ENCODE peak calls at places on chromosomes 4 and X, in eight cellular contexts. One of them, this sample, is unnamed.

GRCh38 chrX:72371405-72371804 is 65.7 kb upstream of the CITED1 start:
- DNase-seq in lung microvascular endothelial cell: no peak
- DNase-seq in posterior cingulate gyrus: no peak
- DNase-seq in cardiac septum: no peak
- DNase-seq in cerebellum: no peak
- DNase-seq in colonic mucosa: no peak
- DNase-seq in progenitor cell of endocrine pancreas: no peak
- DNase-seq in hippocampal formation: no peak
- DNase-seq in this sample: no peak

GRCh38 chr4:41878991-41879491 is 56.2 kb upstream of the TMEM33 start:
- DNase-seq in hippocampal formation: no peak
- DNase-seq in cardiac septum: no peak
- DNase-seq in colonic mucosa: no peak
- DNase-seq in lung microvascular endothelial cell: no peak
- DNase-seq in posterior cingulate gyrus: no peak
- DNase-seq in progenitor cell of endocrine pancreas: no peak
- DNase-seq in cerebellum: no peak
- DNase-seq in this sample: no peak

GRCh38 chrX:135975421-135975820 is 1.6 kb upstream of the MMGT1 start:
- DNase-seq in lung microvascular endothelial cell: no peak
- DNase-seq in progenitor cell of endocrine pancreas: no peak
- DNase-seq in cardiac septum: no peak
- DNase-seq in colonic mucosa: no peak
- DNase-seq in cerebellum: no peak
- DNase-seq in hippocampal formation: no peak
- DNase-seq in posterior cingulate gyrus: no peak
- DNase-seq in this sample: no peak

GRCh38 chr4:8400641-8401325 is 39.7 kb downstream of the ACOX3 start:
- DNase-seq in cerebellum: no peak
- DNase-seq in colonic mucosa: no peak
- DNase-seq in hippocampal formation: no peak
- DNase-seq in posterior cingulate gyrus: no peak
- DNase-seq in cardiac septum: no peak
- DNase-seq in lung microvascular endothelial cell: no peak
- DNase-seq in progenitor cell of endocrine pancreas: no peak
- DNase-seq in this sample: no peak

GRCh38 chr4:70197842-70198241 is 2.3 kb downstream of the ODAM start:
- DNase-seq in progenitor cell of endocrine pancreas: no peak
- DNase-seq in posterior cingulate gyrus: no peak
- DNase-seq in lung microvascular endothelial cell: no peak
- DNase-seq in cardiac septum: no peak
- DNase-seq in hippocampal formation: no peak
- DNase-seq in colonic mucosa: peak
- DNase-seq in cerebellum: no peak
- DNase-seq in this sample: no peak

GRCh38 chr4:132396636-132397035 is 752.5 kb upstream of the PCDH10 start:
- DNase-seq in lung microvascular endothelial cell: no peak
- DNase-seq in posterior cingulate gyrus: no peak
- DNase-seq in cardiac septum: no peak
- DNase-seq in progenitor cell of endocrine pancreas: no peak
- DNase-seq in hippocampal formation: no peak
- DNase-seq in colonic mucosa: no peak
- DNase-seq in cerebellum: no peak
- DNase-seq in this sample: no peak

GRCh38 chrX:4710618-4711433 is 997.4 kb upstream of the PRKX start:
- DNase-seq in posterior cingulate gyrus: no peak
- DNase-seq in progenitor cell of endocrine pancreas: no peak
- DNase-seq in colonic mucosa: no peak
- DNase-seq in lung microvascular endothelial cell: peak
- DNase-seq in cerebellum: no peak
- DNase-seq in hippocampal formation: no peak
- DNase-seq in cardiac septum: no peak
- DNase-seq in this sample: no peak

GRCh38 chr4:184097240-184097619 is 120.4 kb downstream of the ENPP6 start:
- DNase-seq in posterior cingulate gyrus: peak
- DNase-seq in cerebellum: peak
- DNase-seq in hippocampal formation: no peak
- DNase-seq in colonic mucosa: peak
- DNase-seq in progenitor cell of endocrine pancreas: no peak
- DNase-seq in cardiac septum: peak
- DNase-seq in lung microvascular endothelial cell: no peak
- DNase-seq in this sample: peak

GRCh38 chr4:141486375-141486997 is 149.9 kb upstream of the IL15 start:
- DNase-seq in colonic mucosa: no peak
- DNase-seq in hippocampal formation: no peak
- DNase-seq in progenitor cell of endocrine pancreas: no peak
- DNase-seq in cerebellum: no peak
- DNase-seq in posterior cingulate gyrus: no peak
- DNase-seq in lung microvascular endothelial cell: peak
- DNase-seq in cardiac septum: no peak
- DNase-seq in this sample: no peak

GRCh38 chrX:49879656-49880277 is 483 bp downstream of the USP27X start:
- DNase-seq in hippocampal formation: no peak
- DNase-seq in progenitor cell of endocrine pancreas: no peak
- DNase-seq in cardiac septum: no peak
- DNase-seq in colonic mucosa: no peak
- DNase-seq in lung microvascular endothelial cell: peak
- DNase-seq in posterior cingulate gyrus: no peak
- DNase-seq in cerebellum: no peak
- DNase-seq in this sample: no peak

GRCh38 chr4:139794158-139794954 is 128.7 kb downstream of the MGST2 start:
- DNase-seq in progenitor cell of endocrine pancreas: no peak
- DNase-seq in cerebellum: no peak
- DNase-seq in hippocampal formation: no peak
- DNase-seq in cardiac septum: no peak
- DNase-seq in colonic mucosa: no peak
- DNase-seq in lung microvascular endothelial cell: no peak
- DNase-seq in posterior cingulate gyrus: no peak
- DNase-seq in this sample: no peak

GRCh38 chrX:150548684-150549083 is 19.7 kb upstream of the MTM1 start:
- DNase-seq in lung microvascular endothelial cell: no peak
- DNase-seq in cerebellum: no peak
- DNase-seq in cardiac septum: no peak
- DNase-seq in colonic mucosa: no peak
- DNase-seq in hippocampal formation: no peak
- DNase-seq in progenitor cell of endocrine pancreas: no peak
- DNase-seq in posterior cingulate gyrus: no peak
- DNase-seq in this sample: no peak

GRCh38 chr4:133929540-133929939 is 272.0 kb downstream of the PABPC4L start:
- DNase-seq in colonic mucosa: no peak
- DNase-seq in cerebellum: no peak
- DNase-seq in posterior cingulate gyrus: no peak
- DNase-seq in hippocampal formation: no peak
- DNase-seq in progenitor cell of endocrine pancreas: no peak
- DNase-seq in cardiac septum: no peak
- DNase-seq in lung microvascular endothelial cell: no peak
- DNase-seq in this sample: no peak

GRCh38 chr4:7052923-7053715 is 9.9 kb downstream of the TADA2B start:
- DNase-seq in cerebellum: no peak
- DNase-seq in cardiac septum: peak
- DNase-seq in lung microvascular endothelial cell: peak
- DNase-seq in colonic mucosa: no peak
- DNase-seq in progenitor cell of endocrine pancreas: no peak
- DNase-seq in hippocampal formation: no peak
- DNase-seq in posterior cingulate gyrus: no peak
- DNase-seq in this sample: no peak

GRCh38 chr4:176436500-176436973 is 116.8 kb downstream of the SPCS3 start:
- DNase-seq in lung microvascular endothelial cell: peak
- DNase-seq in colonic mucosa: no peak
- DNase-seq in posterior cingulate gyrus: no peak
- DNase-seq in cerebellum: no peak
- DNase-seq in cardiac septum: no peak
- DNase-seq in progenitor cell of endocrine pancreas: no peak
- DNase-seq in hippocampal formation: no peak
- DNase-seq in this sample: no peak

GRCh38 chr4:176193898-176194297 is 1.5 kb downstream of the SPATA4 start:
- DNase-seq in cardiac septum: no peak
- DNase-seq in hippocampal formation: no peak
- DNase-seq in lung microvascular endothelial cell: peak
- DNase-seq in cerebellum: no peak
- DNase-seq in colonic mucosa: no peak
- DNase-seq in progenitor cell of endocrine pancreas: no peak
- DNase-seq in posterior cingulate gyrus: no peak
- DNase-seq in this sample: no peak

GRCh38 chrX:105228602-105229001 is 8.1 kb upstream of the TEX13A start:
- DNase-seq in hippocampal formation: no peak
- DNase-seq in colonic mucosa: no peak
- DNase-seq in posterior cingulate gyrus: no peak
- DNase-seq in cardiac septum: no peak
- DNase-seq in progenitor cell of endocrine pancreas: no peak
- DNase-seq in cerebellum: no peak
- DNase-seq in lung microvascular endothelial cell: no peak
- DNase-seq in this sample: no peak

GRCh38 chrX:149487292-149487691 is 17.8 kb downstream of the IDS start:
- DNase-seq in colonic mucosa: no peak
- DNase-seq in cardiac septum: no peak
- DNase-seq in cerebellum: no peak
- DNase-seq in progenitor cell of endocrine pancreas: no peak
- DNase-seq in lung microvascular endothelial cell: no peak
- DNase-seq in hippocampal formation: no peak
- DNase-seq in posterior cingulate gyrus: no peak
- DNase-seq in this sample: no peak

GRCh38 chr4:145756244-145756643 is 76.3 kb downstream of the C4orf51 start:
- DNase-seq in posterior cingulate gyrus: no peak
- DNase-seq in lung microvascular endothelial cell: no peak
- DNase-seq in hippocampal formation: no peak
- DNase-seq in colonic mucosa: no peak
- DNase-seq in cerebellum: no peak
- DNase-seq in progenitor cell of endocrine pancreas: no peak
- DNase-seq in cardiac septum: no peak
- DNase-seq in this sample: no peak

GRCh38 chrX:118383120-118383519 is 37.2 kb downstream of the WDR44 start:
- DNase-seq in cardiac septum: no peak
- DNase-seq in colonic mucosa: no peak
- DNase-seq in hippocampal formation: no peak
- DNase-seq in posterior cingulate gyrus: no peak
- DNase-seq in lung microvascular endothelial cell: no peak
- DNase-seq in progenitor cell of endocrine pancreas: no peak
- DNase-seq in cerebellum: no peak
- DNase-seq in this sample: no peak

GRCh38 chrX:1612641-1613286 is 2.1 kb upstream of the ASMT start:
- DNase-seq in cardiac septum: no peak
- DNase-seq in posterior cingulate gyrus: no peak
- DNase-seq in hippocampal formation: no peak
- DNase-seq in cerebellum: no peak
- DNase-seq in colonic mucosa: no peak
- DNase-seq in progenitor cell of endocrine pancreas: no peak
- DNase-seq in lung microvascular endothelial cell: no peak
- DNase-seq in this sample: no peak

GRCh38 chr4:8756816-8757215 is 114.8 kb downstream of the HMX1 start:
- DNase-seq in lung microvascular endothelial cell: no peak
- DNase-seq in cerebellum: no peak
- DNase-seq in progenitor cell of endocrine pancreas: no peak
- DNase-seq in posterior cingulate gyrus: no peak
- DNase-seq in cardiac septum: peak
- DNase-seq in colonic mucosa: no peak
- DNase-seq in hippocampal formation: no peak
- DNase-seq in this sample: peak

GRCh38 chr4:61223385-61223784 is 23.3 kb downstream of the ADGRL3 start:
- DNase-seq in progenitor cell of endocrine pancreas: no peak
- DNase-seq in cardiac septum: no peak
- DNase-seq in cerebellum: no peak
- DNase-seq in lung microvascular endothelial cell: no peak
- DNase-seq in hippocampal formation: no peak
- DNase-seq in colonic mucosa: no peak
- DNase-seq in posterior cingulate gyrus: no peak
- DNase-seq in this sample: no peak

GRCh38 chr4:79445371-79445781 is 37.3 kb upstream of the GK2 start:
- DNase-seq in cardiac septum: no peak
- DNase-seq in lung microvascular endothelial cell: no peak
- DNase-seq in cerebellum: no peak
- DNase-seq in colonic mucosa: no peak
- DNase-seq in progenitor cell of endocrine pancreas: no peak
- DNase-seq in hippocampal formation: no peak
- DNase-seq in posterior cingulate gyrus: no peak
- DNase-seq in this sample: no peak

GRCh38 chrX:129723511-129723910 is 15.3 kb upstream of the XPNPEP2 start:
- DNase-seq in colonic mucosa: no peak
- DNase-seq in cardiac septum: no peak
- DNase-seq in cerebellum: no peak
- DNase-seq in lung microvascular endothelial cell: peak
- DNase-seq in hippocampal formation: no peak
- DNase-seq in posterior cingulate gyrus: no peak
- DNase-seq in progenitor cell of endocrine pancreas: no peak
- DNase-seq in this sample: no peak

GRCh38 chrX:136597356-136597755 is 50.6 kb upstream of the CD40LG start:
- DNase-seq in lung microvascular endothelial cell: no peak
- DNase-seq in cardiac septum: no peak
- DNase-seq in colonic mucosa: no peak
- DNase-seq in posterior cingulate gyrus: no peak
- DNase-seq in progenitor cell of endocrine pancreas: no peak
- DNase-seq in hippocampal formation: no peak
- DNase-seq in cerebellum: no peak
- DNase-seq in this sample: no peak

GRCh38 chrX:134868766-134869495 is 121.9 kb upstream of the SMIM10 start:
- DNase-seq in hippocampal formation: no peak
- DNase-seq in cardiac septum: no peak
- DNase-seq in colonic mucosa: no peak
- DNase-seq in posterior cingulate gyrus: no peak
- DNase-seq in progenitor cell of endocrine pancreas: no peak
- DNase-seq in lung microvascular endothelial cell: peak
- DNase-seq in cerebellum: no peak
- DNase-seq in this sample: no peak

GRCh38 chr4:36854554-36854953 is 390.0 kb upstream of the NWD2 start:
- DNase-seq in hippocampal formation: no peak
- DNase-seq in posterior cingulate gyrus: no peak
- DNase-seq in progenitor cell of endocrine pancreas: no peak
- DNase-seq in lung microvascular endothelial cell: no peak
- DNase-seq in colonic mucosa: no peak
- DNase-seq in cardiac septum: no peak
- DNase-seq in cerebellum: no peak
- DNase-seq in this sample: no peak

GRCh38 chrX:81528041-81528440 is 326.1 kb downstream of the SH3BGRL start:
- DNase-seq in hippocampal formation: no peak
- DNase-seq in progenitor cell of endocrine pancreas: no peak
- DNase-seq in cardiac septum: no peak
- DNase-seq in cerebellum: no peak
- DNase-seq in colonic mucosa: no peak
- DNase-seq in posterior cingulate gyrus: no peak
- DNase-seq in lung microvascular endothelial cell: no peak
- DNase-seq in this sample: no peak